ENCODE peak calls at places on chromosomes 12 and 14, in eight cellular contexts. E is tibial nerve, Z is AG09309, W is AG04450, L is lower lobe of right lung, S is foreskin fibroblast, Q is astrocyte, C is astrocyte of the spinal cord. P is an unnamed sample.

GRCh38 chr14:90661881-90662280 is 154.3 kb downstream of the TTC7B start:
- DNase-seq in S (no peak), L (peak), C (no peak), Z (no peak), E (no peak), W (no peak), Q (no peak), P (no peak)

GRCh38 chr12:55893723-55894122 is 34.0 kb downstream of the PYM1 start:
- DNase-seq in W (no peak), Q (no peak), Z (no peak), L (no peak), S (no peak), E (no peak), C (no peak), P (no peak)

GRCh38 chr12:104381721-104382480 is 74.8 kb upstream of the CHST11 start:
- DNase-seq in E (peak), L (peak), Z (no peak), Q (peak), W (peak), C (peak), S (peak), P (peak)

GRCh38 chr14:59254146-59254910 is 65.9 kb downstream of the DAAM1 start:
- DNase-seq in W (peak), Z (no peak), S (peak), C (peak), E (peak), Q (peak), L (peak), P (peak)

GRCh38 chr12:4992881-4993280 is 50.8 kb upstream of the KCNA5 start:
- DNase-seq in C (no peak), Z (no peak), W (no peak), S (no peak), L (no peak), Q (no peak), E (no peak), P (no peak)

GRCh38 chr12:74780458-74781241 is 243.0 kb downstream of the ATXN7L3B start:
- DNase-seq in W (no peak), Z (no peak), S (no peak), Q (peak), E (no peak), C (peak), L (no peak), P (peak)

GRCh38 chr12:64560395-64561301 is 49.6 kb upstream of the RASSF3 start:
- DNase-seq in C (peak), W (peak), L (no peak), E (no peak), Q (peak), S (peak), Z (peak), P (peak)

GRCh38 chr14:73503648-73504047 is 12.9 kb downstream of the RIOX1 start:
- DNase-seq in C (peak), W (peak), S (no peak), Z (peak), L (no peak), Q (peak), E (no peak), P (no peak)

GRCh38 chr12:28866715-28867503 is 282.2 kb upstream of the FAR2 start:
- DNase-seq in W (no peak), Z (no peak), Q (peak), L (no peak), E (no peak), C (peak), S (no peak), P (peak)

GRCh38 chr14:106210650-106211049 is 684.3 kb downstream of the TMEM121 start:
- DNase-seq in Z (no peak), L (no peak), Q (no peak), C (no peak), E (no peak), W (no peak), S (no peak), P (no peak)

GRCh38 chr14:32004300-32004699 is 72.8 kb upstream of the ARHGAP5 start:
- DNase-seq in Z (peak), C (peak), S (no peak), L (no peak), Q (peak), E (peak), W (no peak), P (peak)

GRCh38 chr12:42085596-42085995 is 59.1 kb downstream of the GXYLT1 start:
- DNase-seq in C (no peak), Z (no peak), E (no peak), W (no peak), Q (no peak), L (no peak), S (no peak), P (no peak)

GRCh38 chr12:75978677-75979076 is 52.9 kb downstream of the PHLDA1 start:
- DNase-seq in W (no peak), C (no peak), E (no peak), Z (no peak), S (no peak), L (no peak), Q (no peak), P (no peak)

GRCh38 chr14:23646648-23647549 is 10.7 kb downstream of the DHRS2 start:
- DNase-seq in Z (no peak), E (no peak), W (no peak), Q (no peak), L (no peak), S (peak), C (no peak), P (no peak)

GRCh38 chr14:32417956-32418552 is 89.0 kb downstream of the AKAP6 start:
- DNase-seq in E (no peak), W (no peak), L (no peak), Z (no peak), S (peak), Q (peak), C (peak), P (peak)

GRCh38 chr12:92065018-92065499 is 80.6 kb downstream of the BTG1 start:
- DNase-seq in E (no peak), Q (peak), C (peak), W (no peak), Z (no peak), S (no peak), L (no peak), P (no peak)

GRCh38 chr12:116162071-116162470 is 115.4 kb downstream of the MED13L start:
- DNase-seq in L (no peak), C (no peak), E (no peak), Z (no peak), W (no peak), S (no peak), Q (no peak), P (no peak)

DNA sequence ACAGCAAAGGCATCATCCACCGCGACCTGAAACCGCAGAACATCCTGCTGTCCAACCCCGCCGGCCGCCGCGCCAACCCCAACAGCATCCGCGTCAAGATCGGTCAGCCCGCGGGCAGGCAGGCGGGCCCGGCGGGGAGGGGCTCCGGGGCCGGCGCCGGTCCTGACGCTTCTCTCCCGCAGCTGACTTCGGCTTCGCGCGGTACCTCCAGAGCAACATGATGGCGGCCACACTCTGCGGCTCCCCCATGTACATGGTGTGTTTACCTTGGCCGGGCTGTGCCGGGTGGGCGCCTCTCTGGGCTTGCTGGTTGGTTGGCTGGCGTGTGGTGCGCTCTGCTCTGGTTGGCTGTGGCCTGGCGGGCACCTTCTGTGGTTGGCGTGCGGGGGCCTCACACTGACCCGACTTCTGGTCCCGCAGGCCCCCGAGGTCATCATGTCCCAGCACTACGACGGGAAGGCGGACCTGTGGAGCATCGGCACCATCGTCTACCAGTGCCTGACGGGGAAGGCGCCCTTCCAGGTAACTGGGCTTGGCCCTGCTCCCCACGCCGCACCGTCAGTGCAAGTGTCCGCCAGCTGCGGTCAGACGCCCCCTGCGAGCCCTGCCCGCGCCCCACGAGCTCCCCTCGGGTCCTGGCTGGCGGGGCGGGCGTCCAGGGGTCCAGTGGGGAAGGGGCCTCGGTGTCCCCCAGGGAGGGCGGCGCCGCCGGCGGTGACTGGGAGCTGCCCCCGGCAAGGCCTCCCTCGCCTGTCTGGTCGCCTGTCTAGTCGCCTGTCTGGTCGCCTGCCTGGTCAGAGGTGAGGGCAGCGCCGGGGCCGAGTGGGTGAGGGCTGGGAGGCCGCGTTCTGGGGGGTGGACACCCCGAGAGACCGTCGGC is 14.5 kb downstream of the ULK1 start:
- DNase-seq in Z (no peak), Q (no peak), E (no peak), C (no peak), S (no peak), L (no peak), W (no peak), P (no peak)
- TF ChIP-seq CTCF in Z (no peak), Q (no peak), E (no peak), C (no peak), S (no peak), L (no peak), W (no peak), P (no peak)

GRCh38 chr12:131912526-131913274 is 16.4 kb upstream of the PUS1 start:
- DNase-seq in Q (peak), C (peak), L (no peak), E (peak), S (peak), Z (no peak), W (peak), P (peak)

GRCh38 chr12:131910302-131911110 is 16.1 kb downstream of the ULK1 start:
- DNase-seq in L (no peak), Z (no peak), W (no peak), Q (no peak), S (no peak), C (no peak), E (no peak), P (no peak)

GRCh38 chr12:131911251-131911650 is 16.8 kb downstream of the ULK1 start:
- DNase-seq in E (no peak), L (no peak), C (no peak), Q (no peak), Z (no peak), W (no peak), S (no peak), P (no peak)

GRCh38 chr12:131913666-131914065 is 15.4 kb upstream of the PUS1 start:
- DNase-seq in L (no peak), Q (no peak), W (no peak), C (no peak), E (no peak), S (no peak), Z (no peak), P (no peak)

DNA sequence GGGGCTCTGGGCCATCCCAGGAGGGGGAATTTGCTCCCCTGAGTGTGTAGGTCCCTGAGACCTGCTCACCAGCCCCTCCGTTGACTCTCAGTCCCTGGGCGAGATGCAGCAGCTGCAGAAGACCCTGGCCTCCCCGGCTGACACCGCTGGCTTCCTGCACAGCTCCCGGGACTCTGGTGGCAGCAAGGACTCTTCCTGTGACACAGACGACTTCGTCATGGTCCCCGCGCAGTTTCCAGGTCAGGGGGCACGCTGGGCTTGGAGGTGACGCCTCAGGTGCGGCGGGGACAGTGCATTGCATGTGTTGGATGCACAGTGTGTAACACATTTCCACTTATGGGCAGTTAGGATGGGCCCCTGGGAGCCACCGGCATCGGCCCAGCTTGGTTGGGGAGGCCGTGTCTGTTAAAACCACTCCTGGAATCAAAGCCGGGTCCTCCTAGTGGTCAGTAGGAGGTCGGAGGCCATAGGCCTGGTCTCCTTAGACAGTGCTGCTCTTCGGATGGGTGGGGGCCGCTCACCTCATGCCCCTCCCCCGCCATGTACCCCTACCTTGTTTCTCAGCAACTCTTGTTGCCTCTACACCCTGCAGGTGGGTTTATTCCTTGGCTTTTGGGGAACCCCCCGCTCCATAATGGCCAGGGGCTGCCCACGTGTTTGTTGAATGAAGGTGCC is 17.1 kb upstream of the PUS1 start:
- DNase-seq in Q (no peak), C (no peak), E (no peak), S (no peak), Z (no peak), L (no peak), W (no peak), P (no peak)
- TF ChIP-seq CTCF in Q (no peak), C (peak), E (no peak), S (peak), Z (no peak), L (no peak), W (no peak), P (no peak)

GRCh38 chr14:101960225-101960624 is 4.1 kb upstream of the DYNC1H1 start:
- DNase-seq in E (no peak), L (no peak), W (no peak), C (no peak), Q (no peak), S (no peak), Z (no peak), P (peak)
- TF ChIP-seq CTCF in E (peak), L (no peak), W (peak), C (peak), Q (peak), S (peak), Z (peak), P (peak)

DNA sequence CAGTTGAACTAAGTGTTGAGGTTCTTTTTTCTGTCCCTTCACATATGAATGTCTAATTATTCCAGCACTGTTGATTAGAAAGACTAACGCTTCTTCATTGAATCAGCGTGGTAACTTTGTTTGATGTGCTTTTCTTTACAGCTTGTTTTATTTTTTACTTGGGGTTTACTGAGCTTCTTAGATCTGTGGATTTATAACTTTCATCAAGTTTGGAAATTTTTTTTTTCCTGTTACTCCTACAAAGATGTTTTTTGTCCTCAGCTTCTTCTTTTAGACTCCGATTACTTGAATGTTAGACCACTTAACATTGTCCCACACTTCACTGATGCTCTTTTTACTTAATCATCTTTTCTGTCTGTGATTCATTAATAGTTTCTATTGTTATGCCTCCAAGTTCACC is 31.5 kb downstream of the NTN4 start:
- DNase-seq in C (no peak), Q (no peak), W (no peak), S (no peak), L (no peak), Z (no peak), E (no peak), P (no peak)
- TF ChIP-seq CTCF in C (no peak), Q (no peak), W (no peak), S (no peak), L (no peak), Z (no peak), E (no peak), P (no peak)

GRCh38 chr14:70879448-70879847 is 27.8 kb upstream of the PCNX1 start:
- DNase-seq in C (no peak), W (no peak), Q (no peak), S (no peak), E (no peak), Z (no peak), L (no peak), P (no peak)

GRCh38 chr14:70872678-70873020 is 34.6 kb upstream of the PCNX1 start:
- DNase-seq in S (no peak), E (no peak), Q (no peak), W (no peak), C (no peak), Z (no peak), L (no peak), P (no peak)

GRCh38 chr14:70871001-70871400 is 36.3 kb upstream of the PCNX1 start:
- DNase-seq in C (no peak), L (no peak), E (no peak), Q (no peak), S (no peak), Z (no peak), W (no peak), P (no peak)

GRCh38 chr14:70871863-70872677 is 35.2 kb upstream of the PCNX1 start:
- DNase-seq in Q (no peak), L (no peak), C (no peak), S (no peak), W (no peak), Z (no peak), E (no peak), P (no peak)

GRCh38 chr14:70873627-70874026 is 33.6 kb upstream of the PCNX1 start:
- DNase-seq in L (no peak), E (no peak), W (no peak), Q (no peak), C (no peak), S (no peak), Z (no peak), P (no peak)
- TF ChIP-seq CTCF in L (no peak), E (no peak), W (no peak), Q (no peak), C (no peak), S (no peak), Z (no peak), P (no peak)

GRCh38 chr12:45216983-45217485 is 1.1 kb downstream of the ANO6 start:
- DNase-seq in S (no peak), W (no peak), L (no peak), C (peak), Q (no peak), Z (no peak), E (no peak), P (no peak)

GRCh38 chr12:45214739-45215418 is 1.0 kb upstream of the ANO6 start:
- DNase-seq in L (no peak), W (no peak), S (no peak), Q (peak), Z (no peak), C (peak), E (no peak), P (peak)

GRCh38 chr12:45215419-45216296 is at the start of gene ANO6:
- DNase-seq in L (peak), S (peak), C (peak), E (peak), Q (peak), W (peak), Z (no peak), P (peak)

GRCh38 chr12:45217846-45218245 is 2.0 kb downstream of the ANO6 start:
- DNase-seq in S (no peak), E (no peak), C (peak), L (no peak), Q (no peak), Z (no peak), W (no peak), P (no peak)

DNA sequence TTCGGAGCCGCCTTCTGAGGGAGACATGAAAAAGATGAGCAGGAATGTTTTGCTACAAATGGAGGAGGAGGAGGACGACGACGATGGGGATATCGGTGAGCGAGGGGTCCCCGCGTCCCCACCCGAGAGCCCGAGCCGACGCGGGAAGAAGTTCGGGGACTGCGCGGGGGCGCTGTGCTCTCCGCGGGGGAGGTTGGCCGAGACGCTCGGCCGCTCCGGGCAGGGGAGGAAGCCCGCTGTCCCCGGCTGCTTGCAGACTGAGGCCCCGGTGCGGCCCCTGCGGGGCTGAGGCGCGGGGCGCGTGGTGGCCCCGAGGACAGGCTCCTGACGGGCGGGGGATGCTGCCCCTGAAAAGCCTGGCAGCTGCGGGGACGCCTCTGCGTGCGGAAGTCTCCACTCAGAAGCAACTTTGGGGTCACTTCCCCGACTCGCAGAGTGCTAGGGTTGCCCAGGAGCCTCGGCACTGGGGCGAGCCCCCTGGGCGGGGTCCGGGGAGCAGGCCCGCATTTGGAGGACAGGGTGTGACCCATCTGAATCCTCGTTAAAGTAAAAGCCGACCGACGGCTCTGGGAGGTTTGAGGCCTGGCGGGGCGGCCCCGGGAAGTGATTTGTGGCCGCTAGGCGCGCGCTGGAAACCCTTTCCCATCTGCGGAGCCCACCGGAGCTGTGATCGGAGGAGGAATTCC is 545 bp downstream of the ANO6 start:
- DNase-seq in W (no peak), Q (peak), L (peak), S (no peak), Z (no peak), C (peak), E (peak), P (peak)
- TF ChIP-seq CTCF in W (peak), Q (peak), L (peak), S (peak), Z (peak), C (peak), E (no peak), P (peak)